ENCODE peak calls at places on chromosome 10, in seven cellular contexts. S is sigmoid colon, U is H54, J is adrenal gland, R is stomach, E is ovary, D is testis. G is an unnamed sample.

GRCh38 chr10:131934769-131935168 is 34.0 kb downstream of the PPP2R2D start:
- DNase-seq in S (peak; percentile 45), U (no peak), J (no peak), R (peak; percentile 20), E (peak; percentile 25), D (no peak), G (no peak)

GRCh38 chr10:49230004-49230403 is 41.8 kb upstream of the TMEM273 start:
- DNase-seq in S (no peak), U (no peak), J (no peak), R (no peak), E (no peak), D (no peak), G (no peak)

GRCh38 chr10:74753295-74754211 is 72.8 kb upstream of the KAT6B start:
- DNase-seq in S (peak; percentile 86), U (peak; percentile 48), J (peak; percentile 55), R (peak; percentile 16), E (peak; percentile 58), D (peak; percentile 23), G (peak; percentile 84)

GRCh38 chr10:75486591-75486990 is 55.2 kb downstream of the LRMDA start:
- DNase-seq in S (no peak), U (no peak), J (no peak), R (no peak), E (no peak), D (no peak), G (no peak)

GRCh38 chr10:110495731-110496552 is 1.8 kb upstream of the DUSP5 start:
- DNase-seq in S (peak; percentile 76), U (peak; percentile 83), J (no peak), R (peak; percentile 29), E (peak; percentile 53), D (peak; percentile 38), G (no peak)

GRCh38 chr10:89391882-89392756 is at the start of gene IFIT1:
- DNase-seq in S (peak; percentile 81), U (peak; percentile 64), J (peak; percentile 78), R (peak; percentile 44), E (peak; percentile 47), D (peak; percentile 92), G (peak; percentile 73)

GRCh38 chr10:55065185-55065584 is 264.2 kb upstream of the PCDH15 start:
- DNase-seq in S (no peak), U (no peak), J (no peak), R (no peak), E (no peak), D (no peak), G (no peak)

GRCh38 chr10:7235376-7235775 is 175.5 kb downstream of the SFMBT2 start:
- DNase-seq in S (no peak), U (no peak), J (no peak), R (no peak), E (no peak), D (no peak), G (no peak)

GRCh38 chr10:93431361-93431760 is 50.8 kb downstream of the MYOF start:
- DNase-seq in S (peak; percentile 57), U (no peak), J (no peak), R (no peak), E (no peak), D (no peak), G (no peak)

DNA sequence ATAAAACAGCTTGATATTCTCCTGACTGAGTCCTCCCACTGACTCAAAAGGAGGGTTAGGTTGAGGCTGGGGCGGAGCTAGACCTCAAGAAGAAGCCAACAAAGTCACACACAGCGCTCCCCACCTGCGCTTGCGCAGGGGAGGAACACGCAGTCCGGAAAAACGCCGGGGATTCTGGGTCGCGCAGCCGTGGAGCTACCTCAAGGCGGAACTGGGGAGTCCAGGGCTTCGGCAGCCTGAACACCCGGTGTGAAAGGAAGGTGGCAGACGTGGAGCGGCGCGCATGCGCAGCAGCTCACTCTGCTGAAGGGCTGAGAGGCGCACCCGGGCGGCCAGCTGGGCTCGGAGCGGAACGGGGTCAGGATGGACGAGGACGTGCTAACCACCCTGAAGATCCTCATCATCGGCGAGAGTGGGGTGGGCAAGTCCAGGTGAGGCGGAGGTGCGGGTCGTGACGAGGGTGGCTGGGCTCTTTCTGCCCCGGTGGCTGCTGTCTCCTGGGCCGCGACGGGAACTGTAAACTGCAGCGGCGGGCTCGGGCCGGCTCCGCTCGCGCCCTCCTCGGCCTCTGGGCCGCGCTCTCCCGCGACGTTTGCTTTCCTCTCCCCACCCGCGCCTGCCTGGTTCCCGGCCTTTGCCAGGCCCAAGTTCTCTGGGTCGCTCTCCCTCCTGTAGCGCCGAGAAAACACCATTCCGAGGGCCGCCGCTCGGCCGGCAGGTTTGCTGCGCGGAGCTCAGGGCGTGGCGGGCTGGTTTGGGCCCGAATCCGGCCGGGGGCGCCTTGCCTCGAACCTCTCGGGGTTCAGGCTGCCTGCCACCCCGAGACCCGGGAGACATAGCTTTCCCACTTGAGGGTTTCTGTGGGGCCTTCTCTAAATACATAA is at the start of gene RAB18:
- DNase-seq in S (peak; percentile 99), U (peak; percentile 87), J (peak; percentile 98), R (peak; percentile 98), E (peak; percentile 98), D (peak; percentile 97), G (peak; percentile 96)
- TF ChIP-seq POLR2A in S (peak; percentile 89), U (peak; percentile 94), J (peak; percentile 93), R (peak; percentile 80), E (peak; percentile 77), D (peak; percentile 73), G (peak; percentile 93)

GRCh38 chr10:42549851-42550250 is 88.5 kb downstream of the ZNF33B start:
- DNase-seq in S (no peak), U (no peak), J (no peak), R (no peak), E (no peak), D (no peak), G (no peak)

GRCh38 chr10:42553064-42553407 is 85.3 kb downstream of the ZNF33B start:
- DNase-seq in S (no peak), U (no peak), J (no peak), R (no peak), E (no peak), D (no peak), G (no peak)

GRCh38 chr10:42548254-42548653 is 90.1 kb downstream of the ZNF33B start:
- DNase-seq in S (no peak), U (no peak), J (no peak), R (no peak), E (no peak), D (no peak), G (no peak)

GRCh38 chr10:42551582-42552187 is 86.7 kb downstream of the ZNF33B start:
- DNase-seq in S (no peak), U (no peak), J (no peak), R (no peak), E (no peak), D (no peak), G (no peak)

GRCh38 chr10:42552188-42553063 is 85.9 kb downstream of the ZNF33B start:
- DNase-seq in S (peak; percentile 97), U (peak; percentile 80), J (peak; percentile 98), R (peak; percentile 97), E (peak; percentile 97), D (peak; percentile 99), G (peak; percentile 98)
- TF ChIP-seq POLR2A in S (no peak), U (peak; percentile 60), J (no peak), R (no peak), E (peak; percentile 51), D (no peak), G (peak; percentile 61)

GRCh38 chr10:87918254-87918859 is 54.9 kb downstream of the PTEN start:
- DNase-seq in S (no peak), U (no peak), J (no peak), R (no peak), E (no peak), D (no peak), G (no peak)

GRCh38 chr10:87915989-87916388 is 52.6 kb downstream of the PTEN start:
- DNase-seq in S (no peak), U (no peak), J (no peak), R (no peak), E (no peak), D (no peak), G (no peak)

GRCh38 chr10:87916515-87916914 is 53.1 kb downstream of the PTEN start:
- DNase-seq in S (no peak), U (no peak), J (no peak), R (no peak), E (no peak), D (no peak), G (no peak)

GRCh38 chr10:87913170-87913921 is 49.9 kb downstream of the PTEN start:
- DNase-seq in S (no peak), U (no peak), J (no peak), R (no peak), E (no peak), D (no peak), G (no peak)

DNA sequence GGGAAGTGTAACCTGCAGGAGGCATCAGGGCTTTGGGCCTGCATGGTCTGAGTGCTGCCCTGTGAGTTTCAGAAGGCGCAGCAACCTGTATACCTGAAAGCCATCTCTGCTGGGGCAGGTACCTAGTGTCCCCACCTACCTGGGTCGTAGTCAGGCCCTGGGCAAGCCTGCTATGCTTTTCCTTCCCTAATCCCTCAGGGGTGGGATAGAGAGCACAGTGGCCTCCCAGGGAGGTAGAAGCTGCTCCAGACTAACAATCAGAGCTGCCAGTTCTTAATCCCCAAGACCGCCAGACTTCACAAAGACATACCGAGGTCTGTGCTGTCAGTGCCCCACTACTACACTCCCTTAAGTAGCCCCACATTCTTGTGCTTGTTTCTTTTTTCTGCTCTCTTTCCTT is 52.0 kb downstream of the PTEN start:
- DNase-seq in S (no peak), U (no peak), J (no peak), R (no peak), E (no peak), D (no peak), G (no peak)
- TF ChIP-seq POLR2A in S (no peak), U (no peak), J (no peak), R (no peak), E (no peak), D (no peak), G (no peak)

GRCh38 chr10:77138541-77138940 is 499.1 kb downstream of the KCNMA1 start:
- DNase-seq in S (no peak), U (no peak), J (no peak), R (no peak), E (no peak), D (no peak), G (no peak)
- TF ChIP-seq POLR2A in S (no peak), U (no peak), J (no peak), R (no peak), E (no peak), D (no peak), G (no peak)

DNA sequence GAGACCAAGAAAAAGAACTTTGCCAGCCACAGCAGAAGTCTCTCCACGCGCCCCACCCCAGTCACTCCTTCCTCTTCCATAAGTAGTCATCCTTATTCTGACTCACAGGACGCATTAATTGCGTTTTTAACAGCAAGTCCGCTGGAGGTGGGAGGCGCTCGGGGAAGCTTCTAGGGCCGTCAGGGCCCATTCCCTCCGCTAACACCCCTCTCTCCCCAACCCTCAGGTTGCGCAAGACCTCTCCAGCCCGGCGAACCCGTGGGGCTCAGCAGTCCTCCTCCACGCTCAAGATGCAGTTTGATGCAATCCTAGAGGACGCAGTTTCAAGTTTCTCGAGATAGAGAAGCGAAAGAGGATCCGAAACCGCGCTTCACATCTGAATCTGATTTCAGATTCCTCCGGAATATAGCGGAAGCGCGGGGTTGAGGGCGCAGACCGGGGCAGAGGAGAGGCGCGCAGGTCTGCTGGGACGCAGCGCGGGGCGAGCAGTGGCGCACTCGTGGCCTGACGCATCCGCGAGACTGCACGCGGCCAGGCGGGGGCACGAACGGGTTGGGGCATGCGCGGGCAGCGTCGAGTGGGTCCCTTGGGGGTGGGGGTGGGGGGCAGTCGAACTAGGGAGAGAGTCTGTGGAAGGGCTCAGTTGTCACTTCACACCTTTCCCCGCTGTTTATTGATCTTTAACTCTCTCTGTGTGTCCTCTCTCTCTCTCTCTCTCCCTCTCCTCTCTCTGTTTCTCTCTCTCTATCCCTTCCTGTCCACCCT is 37.8 kb upstream of the PSAP start:
- DNase-seq in S (peak; percentile 96), U (peak; percentile 75), J (peak; percentile 85), R (peak; percentile 65), E (peak; percentile 91), D (peak; percentile 83), G (peak; percentile 34)
- TF ChIP-seq POLR2A in S (no peak), U (peak; percentile 55), J (peak; percentile 49), R (no peak), E (peak; percentile 87), D (no peak), G (peak; percentile 30)

G was measured in prostate gland.